ENCODE peak calls at places on chromosomes 1 and 21, in nine cellular contexts. One of them, this sample, is unnamed.

GRCh38 chr21:34934350-34934749 is 114.8 kb downstream of the RUNX1 start:
- DNase-seq in epithelial cell of esophagus: no peak
- DNase-seq in HT1080: no peak
- DNase-seq in HEK293T: no peak
- DNase-seq in sigmoid colon: no peak
- DNase-seq in NCI-H2081: no peak
- DNase-seq in HL-60: no peak
- DNase-seq in posterior vena cava: no peak
- DNase-seq in AG09319: no peak
- DNase-seq in this sample: no peak

GRCh38 chr1:26786437-26787380 is 1.0 kb upstream of the PIGV start:
- DNase-seq in epithelial cell of esophagus: no peak
- DNase-seq in HT1080: peak; percentile 73
- DNase-seq in HEK293T: peak; percentile 27
- DNase-seq in sigmoid colon: peak; percentile 90
- DNase-seq in NCI-H2081: no peak
- DNase-seq in HL-60: peak; percentile 91
- DNase-seq in posterior vena cava: peak; percentile 91
- DNase-seq in AG09319: peak; percentile 68
- DNase-seq in this sample: peak; percentile 72

GRCh38 chr21:25995283-25995682 is 175.3 kb downstream of the APP start:
- DNase-seq in epithelial cell of esophagus: no peak
- DNase-seq in HT1080: no peak
- DNase-seq in HEK293T: no peak
- DNase-seq in sigmoid colon: no peak
- DNase-seq in NCI-H2081: no peak
- DNase-seq in HL-60: no peak
- DNase-seq in posterior vena cava: no peak
- DNase-seq in AG09319: no peak
- DNase-seq in this sample: no peak

GRCh38 chr1:86416343-86416742 is 7.6 kb upstream of the CLCA2 start:
- DNase-seq in epithelial cell of esophagus: peak; percentile 76
- DNase-seq in HT1080: no peak
- DNase-seq in HEK293T: no peak
- DNase-seq in sigmoid colon: no peak
- DNase-seq in NCI-H2081: peak; percentile 72
- DNase-seq in HL-60: no peak
- DNase-seq in posterior vena cava: no peak
- DNase-seq in AG09319: no peak
- DNase-seq in this sample: no peak

GRCh38 chr21:46038871-46039397 is 57.4 kb downstream of the COL6A1 start:
- DNase-seq in epithelial cell of esophagus: no peak
- DNase-seq in HT1080: peak; percentile 86
- DNase-seq in HEK293T: no peak
- DNase-seq in sigmoid colon: peak; percentile 76
- DNase-seq in NCI-H2081: no peak
- DNase-seq in HL-60: no peak
- DNase-seq in posterior vena cava: peak; percentile 93
- DNase-seq in AG09319: no peak
- DNase-seq in this sample: no peak

GRCh38 chr1:81912383-81912782 is 111.6 kb downstream of the ADGRL2 start:
- DNase-seq in epithelial cell of esophagus: peak; percentile 88
- DNase-seq in HT1080: no peak
- DNase-seq in HEK293T: no peak
- DNase-seq in sigmoid colon: no peak
- DNase-seq in NCI-H2081: peak; percentile 50
- DNase-seq in HL-60: no peak
- DNase-seq in posterior vena cava: no peak
- DNase-seq in AG09319: no peak
- DNase-seq in this sample: no peak

GRCh38 chr1:31944205-31945089 is 6.3 kb upstream of the PTP4A2 start:
- DNase-seq in epithelial cell of esophagus: peak; percentile 63
- DNase-seq in HT1080: no peak
- DNase-seq in HEK293T: peak; percentile 88
- DNase-seq in sigmoid colon: peak; percentile 95
- DNase-seq in NCI-H2081: no peak
- DNase-seq in HL-60: peak; percentile 95
- DNase-seq in posterior vena cava: peak; percentile 97
- DNase-seq in AG09319: peak; percentile 72
- DNase-seq in this sample: peak; percentile 78

GRCh38 chr1:167136191-167136614 is 42.3 kb downstream of the STYXL2 start:
- DNase-seq in epithelial cell of esophagus: peak; percentile 51
- DNase-seq in HT1080: peak; percentile 72
- DNase-seq in HEK293T: no peak
- DNase-seq in sigmoid colon: no peak
- DNase-seq in NCI-H2081: no peak
- DNase-seq in HL-60: no peak
- DNase-seq in posterior vena cava: no peak
- DNase-seq in AG09319: no peak
- DNase-seq in this sample: no peak

GRCh38 chr1:198295975-198296374 is 139.2 kb downstream of the NEK7 start:
- DNase-seq in epithelial cell of esophagus: no peak
- DNase-seq in HT1080: no peak
- DNase-seq in HEK293T: no peak
- DNase-seq in sigmoid colon: no peak
- DNase-seq in NCI-H2081: no peak
- DNase-seq in HL-60: no peak
- DNase-seq in posterior vena cava: no peak
- DNase-seq in AG09319: no peak
- DNase-seq in this sample: no peak

GRCh38 chr1:97907886-97908285 is 12.9 kb downstream of the DPYD start:
- DNase-seq in epithelial cell of esophagus: no peak
- DNase-seq in HT1080: no peak
- DNase-seq in HEK293T: no peak
- DNase-seq in sigmoid colon: no peak
- DNase-seq in NCI-H2081: no peak
- DNase-seq in HL-60: no peak
- DNase-seq in posterior vena cava: no peak
- DNase-seq in AG09319: no peak
- DNase-seq in this sample: no peak

GRCh38 chr21:44448651-44449131 is 6.6 kb upstream of the LRRC3 start:
- DNase-seq in epithelial cell of esophagus: no peak
- DNase-seq in HT1080: no peak
- DNase-seq in HEK293T: no peak
- DNase-seq in sigmoid colon: peak; percentile 53
- DNase-seq in NCI-H2081: no peak
- DNase-seq in HL-60: no peak
- DNase-seq in posterior vena cava: peak; percentile 69
- DNase-seq in AG09319: no peak
- DNase-seq in this sample: no peak

GRCh38 chr1:17012775-17013501 is 1.2 kb upstream of the ATP13A2 start:
- DNase-seq in epithelial cell of esophagus: no peak
- DNase-seq in HT1080: peak; percentile 48
- DNase-seq in HEK293T: no peak
- DNase-seq in sigmoid colon: peak; percentile 47
- DNase-seq in NCI-H2081: no peak
- DNase-seq in HL-60: no peak
- DNase-seq in posterior vena cava: peak; percentile 49
- DNase-seq in AG09319: no peak
- DNase-seq in this sample: no peak

GRCh38 chr21:31686272-31686913 is 26.9 kb downstream of the SOD1 start:
- DNase-seq in epithelial cell of esophagus: no peak
- DNase-seq in HT1080: no peak
- DNase-seq in HEK293T: no peak
- DNase-seq in sigmoid colon: no peak
- DNase-seq in NCI-H2081: no peak
- DNase-seq in HL-60: no peak
- DNase-seq in posterior vena cava: no peak
- DNase-seq in AG09319: no peak
- DNase-seq in this sample: no peak

GRCh38 chr1:162151900-162152829 is 82.7 kb downstream of the NOS1AP start:
- DNase-seq in epithelial cell of esophagus: no peak
- DNase-seq in HT1080: no peak
- DNase-seq in HEK293T: no peak
- DNase-seq in sigmoid colon: no peak
- DNase-seq in NCI-H2081: no peak
- DNase-seq in HL-60: peak; percentile 5
- DNase-seq in posterior vena cava: no peak
- DNase-seq in AG09319: no peak
- DNase-seq in this sample: no peak

GRCh38 chr1:39102537-39103320 is 76.6 kb downstream of the NDUFS5 start:
- DNase-seq in epithelial cell of esophagus: peak; percentile 81
- DNase-seq in HT1080: peak; percentile 83
- DNase-seq in HEK293T: peak; percentile 66
- DNase-seq in sigmoid colon: no peak
- DNase-seq in NCI-H2081: peak; percentile 58
- DNase-seq in HL-60: peak; percentile 81
- DNase-seq in posterior vena cava: no peak
- DNase-seq in AG09319: peak; percentile 55
- DNase-seq in this sample: peak; percentile 70

GRCh38 chr1:214842856-214843255 is 239.7 kb upstream of the KCNK2 start:
- DNase-seq in epithelial cell of esophagus: no peak
- DNase-seq in HT1080: peak; percentile 67
- DNase-seq in HEK293T: no peak
- DNase-seq in sigmoid colon: no peak
- DNase-seq in NCI-H2081: no peak
- DNase-seq in HL-60: no peak
- DNase-seq in posterior vena cava: no peak
- DNase-seq in AG09319: no peak
- DNase-seq in this sample: no peak

GRCh38 chr1:22470227-22470626 is 18.6 kb downstream of the ZBTB40 start:
- DNase-seq in epithelial cell of esophagus: no peak
- DNase-seq in HT1080: no peak
- DNase-seq in HEK293T: no peak
- DNase-seq in sigmoid colon: no peak
- DNase-seq in NCI-H2081: no peak
- DNase-seq in HL-60: no peak
- DNase-seq in posterior vena cava: no peak
- DNase-seq in AG09319: no peak
- DNase-seq in this sample: no peak

This sample was measured in NAMALWA.